ENCODE peak calls at places on chromosomes 4 and X, in nine cellular contexts. D is fibroblast of lung, T is PC-3, K is mammary epithelial cell, N is K562, S is hepatocyte, F is astrocyte, B is DND-41, M is HCT116. Z is an unnamed sample.
A peak's percentile ranks its signal among the peaks of the same experiment; 100 is the strongest.

GRCh38 chr4:11675051-11675800 is 246.5 kb upstream of the HS3ST1 start:
- DNase-seq in D (no peak), T (no peak), K (no peak), N (no peak), S (no peak), F (peak; percentile 6), B (no peak), M (no peak), Z (no peak)

GRCh38 chr4:159191989-159192388 is 89.1 kb downstream of the RAPGEF2 start:
- DNase-seq in D (peak; percentile 72), T (peak; percentile 81), K (peak; percentile 53), N (peak; percentile 73), S (peak; percentile 52), F (peak; percentile 83), B (no peak), M (peak; percentile 51), Z (peak; percentile 92)

GRCh38 chr4:5982156-5982973 is 35.9 kb downstream of the C4orf50 start:
- DNase-seq in D (no peak), T (no peak), K (no peak), N (no peak), S (no peak), F (no peak), B (no peak), M (no peak), Z (no peak)

GRCh38 chr4:151690884-151691283 is 69.9 kb downstream of the GATB start:
- DNase-seq in D (peak; percentile 28), T (no peak), K (no peak), N (no peak), S (no peak), F (peak; percentile 31), B (no peak), M (no peak), Z (no peak)

GRCh38 chrX:21657318-21658151 is 595 bp downstream of the KLHL34 start:
- DNase-seq in D (no peak), T (no peak), K (no peak), N (no peak), S (no peak), F (no peak), B (no peak), M (no peak), Z (peak; percentile 40)

GRCh38 chr4:181566490-181566889 is 676.7 kb upstream of the TENM3 start:
- DNase-seq in D (peak; percentile 92), T (no peak), K (no peak), N (no peak), S (peak; percentile 15), F (peak; percentile 94), B (no peak), M (no peak), Z (no peak)

GRCh38 chr4:95421869-95422268 is 126.9 kb downstream of the UNC5C start:
- DNase-seq in D (no peak), T (no peak), K (no peak), N (peak; percentile 3), S (no peak), F (no peak), B (no peak), M (no peak), Z (no peak)

GRCh38 chrX:13099121-13099520 is 54.7 kb upstream of the FAM9C start:
- DNase-seq in D (no peak), T (peak; percentile 4), K (peak; percentile 54), N (no peak), S (no peak), F (no peak), B (no peak), M (no peak), Z (no peak)

GRCh38 chr4:109735566-109736454 is 5.9 kb upstream of the PLA2G12A start:
- DNase-seq in D (no peak), T (no peak), K (no peak), N (peak; percentile 94), S (peak; percentile 74), F (peak; percentile 42), B (no peak), M (no peak), Z (no peak)

GRCh38 chrX:5449323-5449722 is 779.3 kb downstream of the NLGN4X start:
- DNase-seq in D (no peak), T (no peak), K (no peak), N (no peak), S (no peak), F (no peak), B (peak; percentile 3), M (no peak), Z (no peak)

GRCh38 chr4:5845035-5845905 is 47.6 kb downstream of the CRMP1 start:
- DNase-seq in D (no peak), T (no peak), K (no peak), N (no peak), S (no peak), F (no peak), B (no peak), M (no peak), Z (no peak)

GRCh38 chr4:39855909-39856512 is 121.7 kb downstream of the PDS5A start:
- DNase-seq in D (peak; percentile 45), T (peak; percentile 22), K (peak; percentile 55), N (peak; percentile 4), S (no peak), F (peak; percentile 32), B (no peak), M (no peak), Z (no peak)

GRCh38 chrX:11533211-11533651 is 132.5 kb downstream of the ARHGAP6 start:
- DNase-seq in D (peak; percentile 89), T (peak; percentile 84), K (peak; percentile 64), N (peak; percentile 76), S (peak; percentile 72), F (peak; percentile 71), B (no peak), M (peak; percentile 65), Z (peak; percentile 67)

GRCh38 chr4:101158136-101158485 is 189.2 kb downstream of the PPP3CA start:
- DNase-seq in D (no peak), T (no peak), K (no peak), N (no peak), S (no peak), F (no peak), B (no peak), M (no peak), Z (no peak)

GRCh38 chr4:24734511-24734910 is 60.9 kb upstream of the SOD3 start:
- DNase-seq in D (peak; percentile 11), T (no peak), K (no peak), N (no peak), S (no peak), F (peak; percentile 34), B (no peak), M (no peak), Z (no peak)

GRCh38 chrX:10190367-10190766 is 33.6 kb downstream of the CLCN4 start:
- DNase-seq in D (peak; percentile 84), T (peak; percentile 77), K (peak; percentile 37), N (peak; percentile 63), S (peak; percentile 61), F (peak; percentile 60), B (peak; percentile 15), M (peak; percentile 41), Z (peak; percentile 50)

DNA sequence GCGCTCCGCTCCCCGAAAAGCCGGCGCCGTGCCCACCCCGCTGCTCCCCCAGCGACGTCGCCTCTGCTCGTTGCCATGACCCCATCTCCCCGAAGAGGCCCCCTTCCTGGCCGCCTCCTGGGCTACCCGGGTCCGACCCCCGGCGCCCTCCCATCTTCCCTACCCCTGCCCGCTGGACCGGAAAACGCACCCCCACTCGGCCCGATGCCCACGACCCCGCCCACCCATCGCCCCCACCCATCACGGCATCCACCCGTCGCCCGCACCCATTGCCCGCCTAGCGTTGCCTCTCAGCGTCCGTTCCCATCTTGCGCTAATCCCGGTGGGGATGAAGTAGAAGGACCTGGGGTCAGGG is 421 bp downstream of the GDI1 start:
- DNase-seq in D (no peak), T (no peak), K (no peak), N (no peak), S (no peak), F (no peak), B (no peak), M (no peak), Z (no peak)
- H2AFZ ChIP-seq in D (no peak overlapping the region), T (peak overlapping the region; percentile 53), K (peak overlapping the region; percentile 38), N (peak overlapping the region; percentile 79), S (no peak overlapping the region), F (no peak overlapping the region), B (peak overlapping the region; percentile 68), M (no peak overlapping the region), Z (no peak overlapping the region)

GRCh38 chr4:15777697-15778096 is 431 bp upstream of the CD38 start:
- DNase-seq in D (no peak), T (no peak), K (no peak), N (no peak), S (no peak), F (no peak), B (no peak), M (no peak), Z (no peak)
- TF ChIP-seq EZH2 in D (no peak), T (no peak), K (no peak), N (no peak), S (no peak), F (no peak), B (no peak), M (no peak), Z (no peak)

GRCh38 chr4:187139116-187139515 is 415.5 kb upstream of the FAT1 start:
- DNase-seq in D (no peak), T (no peak), K (no peak), N (no peak), S (no peak), F (no peak), B (no peak), M (no peak), Z (no peak)

GRCh38 chr4:187135878-187136277 is 412.2 kb upstream of the FAT1 start:
- DNase-seq in D (no peak), T (no peak), K (no peak), N (no peak), S (no peak), F (no peak), B (no peak), M (no peak), Z (no peak)

DNA sequence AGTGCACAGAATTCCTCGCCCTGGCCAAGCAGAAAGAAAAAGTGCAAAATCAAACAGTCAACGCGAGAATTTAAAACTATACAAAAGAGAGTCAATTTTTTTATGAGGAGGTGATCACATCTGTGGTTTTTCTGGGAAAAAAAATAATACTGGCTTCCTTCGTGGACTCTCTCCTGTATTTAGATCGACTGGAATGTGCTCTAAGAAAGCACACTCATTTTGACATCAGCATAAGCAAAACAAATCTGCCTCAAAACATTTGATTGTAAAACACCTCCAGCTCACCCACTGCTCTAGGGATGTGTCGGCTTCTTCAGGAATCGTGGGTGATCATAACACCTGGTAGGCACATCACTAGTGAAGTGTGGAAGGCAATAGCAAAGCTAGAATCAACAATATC is 417.4 kb upstream of the FAT1 start:
- DNase-seq in D (no peak), T (peak; percentile 25), K (peak; percentile 39), N (no peak), S (no peak), F (peak; percentile 31), B (no peak), M (no peak), Z (no peak)
- H2AFZ ChIP-seq in D (no peak overlapping the region), T (peak overlapping the region; percentile 11), K (no peak overlapping the region), N (no peak overlapping the region), S (no peak overlapping the region), F (no peak overlapping the region), B (no peak overlapping the region), M (no peak overlapping the region), Z (no peak overlapping the region)

DNA sequence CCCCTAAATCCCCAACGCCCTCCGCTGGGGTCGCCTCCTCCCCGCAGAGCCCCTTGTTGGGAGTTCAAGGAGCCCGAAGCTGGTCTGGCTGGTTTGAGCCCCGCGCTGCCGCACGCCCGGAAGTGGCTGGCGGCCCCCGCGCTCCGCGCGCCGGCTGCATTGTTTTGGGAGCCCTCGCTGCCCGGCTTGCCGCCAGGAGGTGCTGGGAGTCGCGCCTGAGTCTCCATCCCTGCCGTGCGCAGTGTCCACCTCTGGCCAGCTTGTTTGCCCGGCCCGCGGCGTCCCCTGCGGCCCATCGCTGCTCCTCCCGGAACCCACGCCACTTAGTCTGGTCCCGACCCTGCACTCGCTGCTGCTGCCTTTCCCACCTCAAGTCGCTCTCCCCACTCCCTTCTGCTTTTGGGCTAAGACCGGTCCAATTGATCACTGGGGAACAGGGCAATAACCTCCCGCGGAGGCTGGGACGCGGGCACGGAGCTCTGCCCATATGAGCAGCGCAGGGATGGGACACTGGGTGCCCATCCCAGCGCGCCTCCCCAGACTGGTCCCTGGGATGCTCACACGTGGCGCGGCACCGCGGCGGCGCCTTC is 2.2 kb upstream of the SFRP2 start:
- DNase-seq in D (no peak), T (no peak), K (no peak), N (no peak), S (peak; percentile 68), F (no peak), B (no peak), M (no peak), Z (peak; percentile 88)
- TF ChIP-seq EZH2 in D (no peak), T (no peak), K (no peak), N (no peak), S (no peak), F (peak; percentile 63), B (no peak), M (no peak), Z (no peak)

Z was measured in GM23338.